ENCODE peak calls at places on chromosome 19, in eight cellular contexts. One of them, this sample, is unnamed.
A peak's percentile ranks its signal among the peaks of the same experiment; 100 is the strongest.

GRCh38 chr19:47228168-47228936 is 2.6 kb downstream of the BBC3 start:
- DNase-seq in NCI-H1105: no peak
- DNase-seq in type B pancreatic cell: peak; percentile 73
- DNase-seq in epithelial cell of esophagus: peak; percentile 41
- DNase-seq in activated naive CD8-positive, alpha-beta T cell treated with anti-CD3 and anti-CD28 coated beads for 36 hours: peak; percentile 70
- DNase-seq in NT2/D1: no peak
- DNase-seq in stimulated activated CD4-positive, alpha-beta T cell treated with anti-CD3 and anti-CD28 coated beads, Interleukin-4, amount 100 ng/mL, for 48 hours: no peak
- DNase-seq in ascending aorta: peak; percentile 78
- DNase-seq in this sample: peak; percentile 46

GRCh38 chr19:1883784-1884183 is 1.5 kb downstream of the ABHD17A start:
- DNase-seq in NCI-H1105: no peak
- DNase-seq in type B pancreatic cell: no peak
- DNase-seq in epithelial cell of esophagus: no peak
- DNase-seq in activated naive CD8-positive, alpha-beta T cell treated with anti-CD3 and anti-CD28 coated beads for 36 hours: no peak
- DNase-seq in NT2/D1: no peak
- DNase-seq in stimulated activated CD4-positive, alpha-beta T cell treated with anti-CD3 and anti-CD28 coated beads, Interleukin-4, amount 100 ng/mL, for 48 hours: no peak
- DNase-seq in ascending aorta: no peak
- DNase-seq in this sample: no peak

GRCh38 chr19:1237754-1238372 is at the start of gene CBARP:
- DNase-seq in NCI-H1105: peak; percentile 23
- DNase-seq in type B pancreatic cell: no peak
- DNase-seq in epithelial cell of esophagus: no peak
- DNase-seq in activated naive CD8-positive, alpha-beta T cell treated with anti-CD3 and anti-CD28 coated beads for 36 hours: peak; percentile 47
- DNase-seq in NT2/D1: no peak
- DNase-seq in stimulated activated CD4-positive, alpha-beta T cell treated with anti-CD3 and anti-CD28 coated beads, Interleukin-4, amount 100 ng/mL, for 48 hours: no peak
- DNase-seq in ascending aorta: no peak
- DNase-seq in this sample: no peak

GRCh38 chr19:53977991-53978731 is 13.3 kb upstream of the CACNG6 start:
- DNase-seq in NCI-H1105: no peak
- DNase-seq in type B pancreatic cell: no peak
- DNase-seq in epithelial cell of esophagus: peak; percentile 40
- DNase-seq in activated naive CD8-positive, alpha-beta T cell treated with anti-CD3 and anti-CD28 coated beads for 36 hours: peak; percentile 35
- DNase-seq in NT2/D1: peak; percentile 44
- DNase-seq in stimulated activated CD4-positive, alpha-beta T cell treated with anti-CD3 and anti-CD28 coated beads, Interleukin-4, amount 100 ng/mL, for 48 hours: peak; percentile 46
- DNase-seq in ascending aorta: peak; percentile 67
- DNase-seq in this sample: no peak

GRCh38 chr19:1156305-1156801 is 17.7 kb downstream of the SBNO2 start:
- DNase-seq in NCI-H1105: no peak
- DNase-seq in type B pancreatic cell: no peak
- DNase-seq in epithelial cell of esophagus: no peak
- DNase-seq in activated naive CD8-positive, alpha-beta T cell treated with anti-CD3 and anti-CD28 coated beads for 36 hours: no peak
- DNase-seq in NT2/D1: no peak
- DNase-seq in stimulated activated CD4-positive, alpha-beta T cell treated with anti-CD3 and anti-CD28 coated beads, Interleukin-4, amount 100 ng/mL, for 48 hours: no peak
- DNase-seq in ascending aorta: no peak
- DNase-seq in this sample: no peak

GRCh38 chr19:12701596-12702282 is 5.3 kb upstream of the FBXW9 start:
- DNase-seq in NCI-H1105: no peak
- DNase-seq in type B pancreatic cell: no peak
- DNase-seq in epithelial cell of esophagus: no peak
- DNase-seq in activated naive CD8-positive, alpha-beta T cell treated with anti-CD3 and anti-CD28 coated beads for 36 hours: no peak
- DNase-seq in NT2/D1: no peak
- DNase-seq in stimulated activated CD4-positive, alpha-beta T cell treated with anti-CD3 and anti-CD28 coated beads, Interleukin-4, amount 100 ng/mL, for 48 hours: no peak
- DNase-seq in ascending aorta: no peak
- DNase-seq in this sample: no peak

GRCh38 chr19:9885077-9885552 is 50.0 kb downstream of the PIN1 start:
- DNase-seq in NCI-H1105: no peak
- DNase-seq in type B pancreatic cell: no peak
- DNase-seq in epithelial cell of esophagus: no peak
- DNase-seq in activated naive CD8-positive, alpha-beta T cell treated with anti-CD3 and anti-CD28 coated beads for 36 hours: no peak
- DNase-seq in NT2/D1: no peak
- DNase-seq in stimulated activated CD4-positive, alpha-beta T cell treated with anti-CD3 and anti-CD28 coated beads, Interleukin-4, amount 100 ng/mL, for 48 hours: no peak
- DNase-seq in ascending aorta: no peak
- DNase-seq in this sample: no peak

GRCh38 chr19:56137405-56137804 is 3.7 kb upstream of the ZNF444 start:
- DNase-seq in NCI-H1105: no peak
- DNase-seq in type B pancreatic cell: no peak
- DNase-seq in epithelial cell of esophagus: no peak
- DNase-seq in activated naive CD8-positive, alpha-beta T cell treated with anti-CD3 and anti-CD28 coated beads for 36 hours: no peak
- DNase-seq in NT2/D1: no peak
- DNase-seq in stimulated activated CD4-positive, alpha-beta T cell treated with anti-CD3 and anti-CD28 coated beads, Interleukin-4, amount 100 ng/mL, for 48 hours: no peak
- DNase-seq in ascending aorta: no peak
- DNase-seq in this sample: no peak

GRCh38 chr19:408441-409005 is 424 bp downstream of the C2CD4C start:
- DNase-seq in NCI-H1105: peak; percentile 42
- DNase-seq in type B pancreatic cell: no peak
- DNase-seq in epithelial cell of esophagus: no peak
- DNase-seq in activated naive CD8-positive, alpha-beta T cell treated with anti-CD3 and anti-CD28 coated beads for 36 hours: no peak
- DNase-seq in NT2/D1: no peak
- DNase-seq in stimulated activated CD4-positive, alpha-beta T cell treated with anti-CD3 and anti-CD28 coated beads, Interleukin-4, amount 100 ng/mL, for 48 hours: no peak
- DNase-seq in ascending aorta: no peak
- DNase-seq in this sample: no peak

GRCh38 chr19:42279148-42279901 is 10.3 kb downstream of the CIC start:
- DNase-seq in NCI-H1105: no peak
- DNase-seq in type B pancreatic cell: no peak
- DNase-seq in epithelial cell of esophagus: no peak
- DNase-seq in activated naive CD8-positive, alpha-beta T cell treated with anti-CD3 and anti-CD28 coated beads for 36 hours: no peak
- DNase-seq in NT2/D1: no peak
- DNase-seq in stimulated activated CD4-positive, alpha-beta T cell treated with anti-CD3 and anti-CD28 coated beads, Interleukin-4, amount 100 ng/mL, for 48 hours: no peak
- DNase-seq in ascending aorta: no peak
- DNase-seq in this sample: no peak

GRCh38 chr19:4556574-4557185 is 2.8 kb downstream of the SEMA6B start:
- DNase-seq in NCI-H1105: no peak
- DNase-seq in type B pancreatic cell: no peak
- DNase-seq in epithelial cell of esophagus: peak; percentile 33
- DNase-seq in activated naive CD8-positive, alpha-beta T cell treated with anti-CD3 and anti-CD28 coated beads for 36 hours: peak; percentile 34
- DNase-seq in NT2/D1: peak; percentile 38
- DNase-seq in stimulated activated CD4-positive, alpha-beta T cell treated with anti-CD3 and anti-CD28 coated beads, Interleukin-4, amount 100 ng/mL, for 48 hours: peak; percentile 54
- DNase-seq in ascending aorta: no peak
- DNase-seq in this sample: no peak

GRCh38 chr19:45251452-45252354 is 632 bp downstream of the MARK4 start:
- DNase-seq in NCI-H1105: no peak
- DNase-seq in type B pancreatic cell: no peak
- DNase-seq in epithelial cell of esophagus: peak; percentile 7
- DNase-seq in activated naive CD8-positive, alpha-beta T cell treated with anti-CD3 and anti-CD28 coated beads for 36 hours: peak; percentile 31
- DNase-seq in NT2/D1: no peak
- DNase-seq in stimulated activated CD4-positive, alpha-beta T cell treated with anti-CD3 and anti-CD28 coated beads, Interleukin-4, amount 100 ng/mL, for 48 hours: no peak
- DNase-seq in ascending aorta: no peak
- DNase-seq in this sample: no peak

GRCh38 chr19:39145180-39145953 is 19.8 kb downstream of the PAK4 start:
- DNase-seq in NCI-H1105: no peak
- DNase-seq in type B pancreatic cell: no peak
- DNase-seq in epithelial cell of esophagus: no peak
- DNase-seq in activated naive CD8-positive, alpha-beta T cell treated with anti-CD3 and anti-CD28 coated beads for 36 hours: no peak
- DNase-seq in NT2/D1: no peak
- DNase-seq in stimulated activated CD4-positive, alpha-beta T cell treated with anti-CD3 and anti-CD28 coated beads, Interleukin-4, amount 100 ng/mL, for 48 hours: no peak
- DNase-seq in ascending aorta: no peak
- DNase-seq in this sample: no peak

GRCh38 chr19:18832331-18833140 is 777 bp downstream of the UPF1 start:
- DNase-seq in NCI-H1105: no peak
- DNase-seq in type B pancreatic cell: peak; percentile 68
- DNase-seq in epithelial cell of esophagus: peak; percentile 28
- DNase-seq in activated naive CD8-positive, alpha-beta T cell treated with anti-CD3 and anti-CD28 coated beads for 36 hours: peak; percentile 26
- DNase-seq in NT2/D1: no peak
- DNase-seq in stimulated activated CD4-positive, alpha-beta T cell treated with anti-CD3 and anti-CD28 coated beads, Interleukin-4, amount 100 ng/mL, for 48 hours: no peak
- DNase-seq in ascending aorta: no peak
- DNase-seq in this sample: no peak

GRCh38 chr19:12064266-12065099 is at the start of gene ZNF844:
- DNase-seq in NCI-H1105: no peak
- DNase-seq in type B pancreatic cell: peak; percentile 94
- DNase-seq in epithelial cell of esophagus: peak; percentile 60
- DNase-seq in activated naive CD8-positive, alpha-beta T cell treated with anti-CD3 and anti-CD28 coated beads for 36 hours: peak; percentile 80
- DNase-seq in NT2/D1: peak; percentile 82
- DNase-seq in stimulated activated CD4-positive, alpha-beta T cell treated with anti-CD3 and anti-CD28 coated beads, Interleukin-4, amount 100 ng/mL, for 48 hours: peak; percentile 74
- DNase-seq in ascending aorta: peak; percentile 98
- DNase-seq in this sample: peak; percentile 99

GRCh38 chr19:4707956-4708650 is 15.5 kb downstream of the DPP9 start:
- DNase-seq in NCI-H1105: no peak
- DNase-seq in type B pancreatic cell: no peak
- DNase-seq in epithelial cell of esophagus: no peak
- DNase-seq in activated naive CD8-positive, alpha-beta T cell treated with anti-CD3 and anti-CD28 coated beads for 36 hours: no peak
- DNase-seq in NT2/D1: no peak
- DNase-seq in stimulated activated CD4-positive, alpha-beta T cell treated with anti-CD3 and anti-CD28 coated beads, Interleukin-4, amount 100 ng/mL, for 48 hours: no peak
- DNase-seq in ascending aorta: peak; percentile 73
- DNase-seq in this sample: no peak

GRCh38 chr19:8340341-8341096 is 2.5 kb downstream of the KANK3 start:
- DNase-seq in NCI-H1105: no peak
- DNase-seq in type B pancreatic cell: no peak
- DNase-seq in epithelial cell of esophagus: no peak
- DNase-seq in activated naive CD8-positive, alpha-beta T cell treated with anti-CD3 and anti-CD28 coated beads for 36 hours: no peak
- DNase-seq in NT2/D1: no peak
- DNase-seq in stimulated activated CD4-positive, alpha-beta T cell treated with anti-CD3 and anti-CD28 coated beads, Interleukin-4, amount 100 ng/mL, for 48 hours: no peak
- DNase-seq in ascending aorta: no peak
- DNase-seq in this sample: no peak

GRCh38 chr19:5445667-5446066 is 9.6 kb upstream of the ZNRF4 start:
- DNase-seq in NCI-H1105: no peak
- DNase-seq in type B pancreatic cell: no peak
- DNase-seq in epithelial cell of esophagus: peak; percentile 9
- DNase-seq in activated naive CD8-positive, alpha-beta T cell treated with anti-CD3 and anti-CD28 coated beads for 36 hours: no peak
- DNase-seq in NT2/D1: no peak
- DNase-seq in stimulated activated CD4-positive, alpha-beta T cell treated with anti-CD3 and anti-CD28 coated beads, Interleukin-4, amount 100 ng/mL, for 48 hours: no peak
- DNase-seq in ascending aorta: no peak
- DNase-seq in this sample: no peak

GRCh38 chr19:40080289-40080688 is 10.5 kb downstream of the ZNF780A start:
- DNase-seq in NCI-H1105: no peak
- DNase-seq in type B pancreatic cell: no peak
- DNase-seq in epithelial cell of esophagus: no peak
- DNase-seq in activated naive CD8-positive, alpha-beta T cell treated with anti-CD3 and anti-CD28 coated beads for 36 hours: no peak
- DNase-seq in NT2/D1: no peak
- DNase-seq in stimulated activated CD4-positive, alpha-beta T cell treated with anti-CD3 and anti-CD28 coated beads, Interleukin-4, amount 100 ng/mL, for 48 hours: no peak
- DNase-seq in ascending aorta: no peak
- DNase-seq in this sample: no peak